ENCODE peak calls at places on chromosomes 4 and X, in four cellular contexts. M is IMR-90, D is GM12892, O is transverse colon. X is an unnamed sample.

GRCh38 chr4:154836513-154836912 is 55.4 kb downstream of the RBM46 start:
- DNase-seq in M (no peak), D (no peak), O (no peak), X (no peak)

GRCh38 chr4:15416357-15417327 is 11.2 kb upstream of the C1QTNF7 start:
- DNase-seq in M (no peak), D (no peak), O (no peak), X (no peak)

GRCh38 chr4:83138979-83139378 is 24.4 kb upstream of the PLAC8 start:
- DNase-seq in M (no peak), D (no peak), O (no peak), X (no peak)

GRCh38 chr4:139603576-139604387 is 47.8 kb upstream of the SETD7 start:
- DNase-seq in M (peak; percentile 59), D (no peak), O (peak; percentile 23), X (no peak)

GRCh38 chrX:103554687-103555417 is 30.5 kb upstream of the TCEAL4 start:
- DNase-seq in M (peak; percentile 24), D (peak; percentile 3), O (peak; percentile 24), X (peak; percentile 66)

GRCh38 chr4:150591284-150591874 is 9.4 kb downstream of the MAB21L2 start:
- DNase-seq in M (no peak), D (no peak), O (no peak), X (peak; percentile 74)

GRCh38 chr4:140137654-140138053 is 16.3 kb downstream of the MAML3 start:
- DNase-seq in M (peak; percentile 59), D (no peak), O (no peak), X (no peak)

GRCh38 chr4:140018931-140019618 is 134.9 kb downstream of the MAML3 start:
- DNase-seq in M (peak; percentile 24), D (no peak), O (no peak), X (no peak)

GRCh38 chrX:31323658-31324057 is 251.8 kb upstream of the FTHL17 start:
- DNase-seq in M (no peak), D (no peak), O (no peak), X (no peak)

GRCh38 chr4:168656055-168656660 is 159.3 kb downstream of the PALLD start:
- DNase-seq in M (peak; percentile 94), D (no peak), O (no peak), X (no peak)

GRCh38 chrX:154371771-154372300 is 2.6 kb downstream of the FLNA start:
- DNase-seq in M (no peak), D (no peak), O (no peak), X (no peak)

GRCh38 chrX:154369453-154370299 is 4.8 kb downstream of the FLNA start:
- DNase-seq in M (peak; percentile 95), D (no peak), O (peak; percentile 64), X (peak; percentile 96)

GRCh38 chrX:154370300-154370881 is 4.0 kb downstream of the FLNA start:
- DNase-seq in M (no peak), D (no peak), O (no peak), X (no peak)

GRCh38 chrX:154372612-154373022 is 1.8 kb downstream of the FLNA start:
- DNase-seq in M (peak; percentile 65), D (no peak), O (no peak), X (no peak)

GRCh38 chrX:154370882-154371770 is 3.3 kb downstream of the FLNA start:
- DNase-seq in M (peak; percentile 89), D (peak; percentile 65), O (peak; percentile 91), X (peak; percentile 97)
- TF ChIP-seq POLR2A in M (peak; percentile 98), D (peak; percentile 99), O (peak; percentile 90), X (peak; percentile 86)

DNA sequence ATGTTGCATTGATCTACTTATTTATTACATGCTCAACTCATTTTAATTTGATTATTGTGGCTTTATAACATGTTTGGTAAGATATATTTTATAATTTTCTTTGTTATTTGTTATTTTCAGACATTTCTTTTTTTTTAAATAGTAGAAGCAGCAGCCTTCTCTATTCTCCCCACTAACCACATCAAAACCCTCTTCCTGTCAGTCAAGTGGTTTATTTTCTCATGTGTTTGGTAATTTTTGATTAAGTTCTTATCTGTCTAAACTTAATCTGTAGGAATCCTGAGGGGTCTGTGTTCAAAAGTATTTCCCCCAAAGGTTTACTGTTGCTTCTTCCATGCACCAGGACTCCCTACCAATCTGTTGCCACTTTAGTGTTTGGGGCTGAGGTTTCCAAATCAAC is 131.9 kb downstream of the SCLT1 start:
- DNase-seq in M (no peak), D (no peak), O (no peak), X (no peak)
- TF ChIP-seq POLR2A in M (no peak), D (no peak), O (no peak), X (no peak)

GRCh38 chr4:2241410-2242353 is at the start of the genes HAUS3 and POLN:
- DNase-seq in M (peak; percentile 96), D (peak; percentile 97), O (peak; percentile 99), X (peak; percentile 99)
- TF ChIP-seq POLR2A in M (peak; percentile 26), D (peak; percentile 88), O (peak; percentile 89), X (peak; percentile 84)

GRCh38 chr4:183329244-183329643 is 7.0 kb upstream of the CLDN24 start:
- DNase-seq in M (no peak), D (no peak), O (no peak), X (no peak)
- TF ChIP-seq POLR2A in M (no peak), D (no peak), O (no peak), X (no peak)

GRCh38 chr4:10684631-10685030 is at the start of gene CLNK:
- DNase-seq in M (no peak), D (no peak), O (no peak), X (no peak)
- TF ChIP-seq POLR2A in M (no peak), D (peak; percentile 85), O (no peak), X (no peak)

GRCh38 chrX:107716816-107717700 is 58.5 kb downstream of the TSC22D3 start:
- DNase-seq in M (peak; percentile 63), D (peak; percentile 47), O (peak; percentile 90), X (peak; percentile 97)
- TF ChIP-seq POLR2A in M (peak; percentile 95), D (peak; percentile 99), O (peak; percentile 97), X (peak; percentile 97)

DNA sequence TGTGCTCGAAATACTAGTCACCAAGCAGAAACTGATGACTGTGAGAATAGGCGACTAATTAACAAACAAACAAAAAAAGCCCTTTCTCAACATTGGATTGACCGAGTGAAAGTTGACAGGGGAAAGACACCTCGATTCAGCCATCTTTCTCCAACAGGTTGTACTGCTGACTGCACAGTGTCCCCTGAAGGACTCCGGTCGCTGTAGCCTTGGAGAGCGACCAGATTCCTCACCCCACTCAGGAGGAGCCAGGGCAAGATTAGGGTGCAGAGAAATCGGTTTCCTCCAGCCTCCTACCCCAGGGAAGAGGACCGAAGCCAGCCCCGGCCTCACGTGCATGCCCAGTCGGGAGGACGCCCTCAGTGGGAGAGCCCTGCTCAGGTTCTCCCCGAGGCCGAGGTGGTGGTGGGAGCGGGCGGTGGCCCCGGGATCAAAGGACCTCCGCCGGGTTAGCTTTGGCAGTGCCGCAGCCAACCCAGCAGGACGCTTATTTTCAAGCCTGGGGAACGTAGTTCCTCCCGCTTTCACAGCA is 1.1 kb upstream of the RAP1GDS1 start:
- DNase-seq in M (peak; percentile 10), D (peak; percentile 15), O (peak; percentile 59), X (peak; percentile 74)
- TF ChIP-seq POLR2A in M (no peak), D (no peak), O (no peak), X (no peak)

DNA sequence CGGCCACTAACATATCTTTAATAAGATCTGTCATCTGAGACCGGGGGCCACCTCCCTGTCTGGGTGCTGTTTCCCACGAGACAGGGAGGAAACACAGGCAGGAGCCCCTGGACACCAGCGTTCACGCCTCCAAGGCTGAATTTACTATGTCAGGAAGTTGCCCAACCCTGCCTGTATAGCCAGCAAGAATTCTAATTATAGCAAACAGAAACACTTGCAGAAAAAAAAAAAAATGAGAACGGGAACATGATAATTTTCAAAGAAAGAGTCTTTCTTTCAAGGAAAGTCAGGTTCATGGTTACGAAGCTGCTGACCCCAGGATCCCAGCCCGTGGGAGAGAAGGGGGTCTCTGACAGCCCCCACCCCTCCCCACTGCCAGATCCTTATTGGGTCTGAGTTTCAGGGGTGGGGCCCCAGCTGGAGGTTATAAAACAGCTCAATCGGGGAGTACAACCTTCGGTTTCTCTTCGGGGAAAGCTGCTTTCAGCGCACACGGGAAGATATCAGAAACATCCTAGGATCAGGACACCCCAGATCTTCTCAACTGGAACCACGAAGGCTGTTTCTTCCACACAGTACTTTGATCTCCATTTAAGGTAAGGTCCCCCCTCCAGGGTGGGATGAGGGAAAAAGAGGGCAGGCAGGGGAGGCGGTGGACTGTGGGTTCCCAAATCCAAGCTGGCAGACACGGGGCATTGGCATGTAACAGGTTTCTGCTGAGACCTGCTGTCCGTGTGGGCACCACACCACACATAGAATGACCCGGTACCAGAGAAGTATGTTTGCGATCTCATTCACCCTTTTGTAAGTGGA is at the start of gene IL3RA:
- DNase-seq in M (no peak), D (no peak), O (peak; percentile 57), X (peak; percentile 78)
- TF ChIP-seq POLR2A in M (no peak), D (peak; percentile 74), O (no peak), X (no peak)